ENCODE peak calls at places on chromosomes 12 and 14, in eight cellular contexts. O is CD8-positive, alpha-beta T cell; P is transverse colon; H is endothelial cell of umbilical vein; Z is left ventricle myocardium inferior; G is A549; B is IMR-90; I is aorta. N is an unnamed sample. For H3K9me3, the result is how much of the 10 kb centered on the place peaks cover.

GRCh38 chr12:12505544-12506501 is 56.8 kb downstream of the DUSP16 start:
- DNase-seq in O (no peak), P (no peak), H (peak), Z (no peak), G (no peak), B (peak), I (no peak), N (peak)

GRCh38 chr14:99181804-99182520 is 90.0 kb downstream of the BCL11B start:
- DNase-seq in O (no peak), P (no peak), H (no peak), Z (no peak), G (no peak), B (no peak), I (no peak), N (peak)

GRCh38 chr12:5708371-5708770 is 236.7 kb downstream of the ANO2 start:
- DNase-seq in O (no peak), P (peak), H (no peak), Z (no peak), G (no peak), B (no peak), I (no peak), N (no peak)

GRCh38 chr12:674272-674781 is 11.1 kb upstream of the NINJ2 start:
- DNase-seq in O (peak), P (no peak), H (peak), Z (no peak), G (no peak), B (peak), I (no peak), N (peak)

GRCh38 chr12:115394498-115395220 is 710.7 kb upstream of the TBX3 start:
- DNase-seq in O (no peak), P (no peak), H (no peak), Z (no peak), G (peak), B (peak), I (no peak), N (no peak)

GRCh38 chr12:118816296-118816695 is 165.0 kb upstream of the SRRM4 start:
- DNase-seq in O (no peak), P (no peak), H (no peak), Z (no peak), G (no peak), B (no peak), I (no peak), N (no peak)

GRCh38 chr14:105255021-105255507 is 6.7 kb downstream of the BTBD6 start:
- DNase-seq in O (no peak), P (no peak), H (no peak), Z (peak), G (no peak), B (peak), I (no peak), N (peak)

GRCh38 chr14:68681256-68681655 is 111.6 kb downstream of the ZFP36L1 start:
- DNase-seq in O (no peak), P (no peak), H (no peak), Z (no peak), G (no peak), B (no peak), I (no peak), N (no peak)

GRCh38 chr12:94585624-94586023 is 64.7 kb downstream of the TMCC3 start:
- DNase-seq in O (no peak), P (peak), H (no peak), Z (no peak), G (no peak), B (no peak), I (no peak), N (no peak)

GRCh38 chr14:38507299-38507698 is 251.4 kb upstream of the CLEC14A start:
- DNase-seq in O (no peak), P (no peak), H (no peak), Z (no peak), G (no peak), B (no peak), I (no peak), N (no peak)

GRCh38 chr14:88422919-88423318 is 37.5 kb downstream of the SPATA7 start:
- DNase-seq in O (no peak), P (no peak), H (no peak), Z (no peak), G (no peak), B (peak), I (no peak), N (peak)

GRCh38 chr12:27595231-27595642 is 71.2 kb downstream of the PPFIBP1 start:
- DNase-seq in O (no peak), P (peak), H (peak), Z (no peak), G (peak), B (peak), I (no peak), N (peak)

GRCh38 chr12:3885179-3886094 is 12.2 kb upstream of the PARP11 start:
- DNase-seq in O (no peak), P (no peak), H (peak), Z (no peak), G (peak), B (peak), I (no peak), N (peak)

GRCh38 chr14:103232831-103233319 is 101.2 kb upstream of the EIF5 start:
- DNase-seq in O (no peak), P (no peak), H (no peak), Z (no peak), G (no peak), B (no peak), I (no peak), N (peak)

GRCh38 chr14:91732859-91733477 is 1.1 kb upstream of the CATSPERB start:
- DNase-seq in O (no peak), P (no peak), H (no peak), Z (no peak), G (peak), B (no peak), I (no peak), N (no peak)

GRCh38 chr12:109291531-109292341 is 17.3 kb downstream of the FOXN4 start:
- DNase-seq in O (no peak), P (peak), H (no peak), Z (peak), G (no peak), B (no peak), I (peak), N (peak)

GRCh38 chr12:12821975-12822374 is 8.8 kb downstream of the DDX47 start:
- DNase-seq in O (no peak), P (no peak), H (no peak), Z (no peak), G (no peak), B (no peak), I (no peak), N (no peak)

GRCh38 chr12:75670175-75670574 is 158.8 kb upstream of the KRR1 start:
- DNase-seq in O (no peak), P (no peak), H (no peak), Z (no peak), G (no peak), B (no peak), I (no peak), N (no peak)

GRCh38 chr12:5864913-5865312 is 80.1 kb downstream of the ANO2 start:
- DNase-seq in O (no peak), P (no peak), H (no peak), Z (no peak), G (no peak), B (no peak), I (no peak), N (no peak)

GRCh38 chr12:31011746-31012567 is 61.7 kb upstream of the DDX11 start:
- DNase-seq in O (no peak), P (no peak), H (no peak), Z (no peak), G (no peak), B (no peak), I (no peak), N (no peak)

GRCh38 chr12:12336049-12336411 is 14.0 kb downstream of the MANSC1 start:
- DNase-seq in O (no peak), P (no peak), H (peak), Z (no peak), G (no peak), B (no peak), I (no peak), N (no peak)

GRCh38 chr12:34290191-34290995 is 268.1 kb downstream of the ALG10 start:
- DNase-seq in O (no peak), P (peak), H (no peak), Z (peak), G (no peak), B (no peak), I (peak), N (no peak)

GRCh38 chr12:34288963-34289345 is 266.7 kb downstream of the ALG10 start:
- DNase-seq in O (no peak), P (peak), H (no peak), Z (no peak), G (no peak), B (no peak), I (no peak), N (no peak)

GRCh38 chr12:34291001-34291400 is 268.7 kb downstream of the ALG10 start:
- DNase-seq in O (no peak), P (peak), H (no peak), Z (peak), G (no peak), B (no peak), I (peak), N (no peak)

GRCh38 chr12:34287986-34288962 is 266.0 kb downstream of the ALG10 start:
- DNase-seq in O (no peak), P (peak), H (no peak), Z (peak), G (no peak), B (no peak), I (peak), N (no peak)

GRCh38 chr12:34289431-34290190 is 267.3 kb downstream of the ALG10 start:
- DNase-seq in O (no peak), P (peak), H (no peak), Z (peak), G (no peak), B (no peak), I (peak), N (no peak)
- H3K9me3 ChIP-seq in O (under half), P (under half), H (under half), Z (under half), G (under half), B (half or more), I (under half), N (under half)

GRCh38 chr12:7068994-7069346 is 8.5 kb downstream of the C1S start:
- DNase-seq in O (no peak), P (no peak), H (no peak), Z (no peak), G (no peak), B (no peak), I (no peak), N (no peak)
- H3K27ac ChIP-seq in O (no peak), P (peak), H (no peak), Z (peak), G (no peak), B (peak), I (no peak), N (no peak)

GRCh38 chr14:31854508-31855075 is 222.5 kb upstream of the ARHGAP5 start:
- DNase-seq in O (no peak), P (no peak), H (no peak), Z (no peak), G (no peak), B (no peak), I (no peak), N (peak)

GRCh38 chr14:31855262-31855661 is 221.8 kb upstream of the ARHGAP5 start:
- DNase-seq in O (no peak), P (no peak), H (no peak), Z (no peak), G (no peak), B (no peak), I (no peak), N (no peak)

GRCh38 chr14:31858868-31859267 is 218.2 kb upstream of the ARHGAP5 start:
- DNase-seq in O (no peak), P (no peak), H (no peak), Z (no peak), G (peak), B (peak), I (no peak), N (no peak)
- H3K9me3 ChIP-seq in O (under half), P (under half), H (under half), Z (under half), G (under half), B (under half), I (under half), N (under half)

DNA sequence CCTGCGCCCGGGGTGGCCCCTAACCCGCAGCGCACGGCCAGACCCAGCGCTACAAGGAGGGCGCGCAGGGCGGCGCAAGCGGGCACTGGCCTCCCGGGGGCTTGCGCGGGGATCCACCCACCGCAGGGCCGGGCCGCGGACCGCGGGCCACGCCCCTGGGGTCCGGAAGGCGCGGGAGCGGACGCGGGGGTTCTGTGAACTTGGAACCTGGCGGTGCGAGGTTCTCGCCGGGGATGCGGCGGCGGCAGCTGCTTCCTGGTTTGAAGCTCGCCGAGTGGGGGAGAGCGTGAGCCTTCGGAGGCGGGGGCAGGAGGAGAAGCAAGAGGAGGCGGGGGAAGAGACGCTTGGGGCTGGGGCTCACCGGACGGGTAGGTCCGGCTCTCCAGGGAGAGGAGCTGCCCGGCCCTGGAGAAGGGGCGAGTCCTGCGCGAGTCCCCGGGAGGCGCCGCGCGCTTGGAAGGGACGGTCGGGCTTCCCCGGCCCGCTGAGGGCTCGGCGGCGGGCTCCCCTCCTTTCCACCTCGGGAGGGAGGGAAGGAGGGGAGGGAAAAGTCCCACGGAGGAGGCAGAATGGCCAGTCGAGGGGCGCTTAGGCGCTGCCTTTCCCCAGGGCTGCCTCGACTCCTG is at the start of gene PRKCH:
- DNase-seq in O (peak), P (peak), H (peak), Z (peak), G (peak), B (peak), I (peak), N (peak)
- H3K27ac ChIP-seq in O (peak), P (peak), H (peak), Z (peak), G (peak), B (no peak), I (no peak), N (no peak)

GRCh38 chr12:46260913-46261476 is 7.8 kb downstream of the SLC38A1 start:
- DNase-seq in O (no peak), P (no peak), H (no peak), Z (no peak), G (no peak), B (no peak), I (no peak), N (peak)

GRCh38 chr12:46258129-46258528 is 10.7 kb downstream of the SLC38A1 start:
- DNase-seq in O (no peak), P (no peak), H (no peak), Z (no peak), G (no peak), B (no peak), I (no peak), N (no peak)

GRCh38 chr12:46260153-46260912 is 8.5 kb downstream of the SLC38A1 start:
- DNase-seq in O (no peak), P (no peak), H (peak), Z (no peak), G (no peak), B (peak), I (no peak), N (peak)

GRCh38 chr12:46259071-46259470 is 9.8 kb downstream of the SLC38A1 start:
- DNase-seq in O (no peak), P (no peak), H (no peak), Z (no peak), G (no peak), B (no peak), I (no peak), N (no peak)

DNA sequence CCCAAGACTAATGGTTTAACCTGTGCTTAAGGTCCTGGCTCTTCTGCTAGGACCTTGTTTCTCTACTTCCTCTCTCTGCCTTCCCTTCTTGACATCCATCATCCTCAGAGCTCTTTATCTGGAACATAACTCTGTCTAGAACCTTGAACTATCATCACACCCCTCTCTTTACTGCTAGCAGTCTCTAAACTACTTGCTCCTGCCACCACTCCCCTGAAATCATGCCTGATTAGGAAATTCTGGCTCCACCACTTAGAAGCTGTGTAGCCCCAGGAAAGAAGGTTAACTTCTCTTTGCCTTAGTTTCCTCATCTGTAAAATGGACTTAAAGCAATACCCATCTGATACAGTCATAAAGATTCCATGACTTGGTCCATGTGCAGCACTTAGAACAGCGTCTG is 9.1 kb downstream of the SLC38A1 start:
- DNase-seq in O (no peak), P (no peak), H (no peak), Z (no peak), G (no peak), B (no peak), I (no peak), N (no peak)
- H3K9me3 ChIP-seq in O (under half), P (under half), H (under half), Z (under half), G (under half), B (under half), I (under half), N (under half)

GRCh38 chr14:85878874-85879273 is 348.9 kb downstream of the FLRT2 start:
- DNase-seq in O (no peak), P (no peak), H (no peak), Z (no peak), G (no peak), B (no peak), I (no peak), N (no peak)
- H3K27ac ChIP-seq in O (no peak), P (no peak), H (no peak), Z (no peak), G (no peak), B (no peak), I (no peak), N (no peak)

DNA sequence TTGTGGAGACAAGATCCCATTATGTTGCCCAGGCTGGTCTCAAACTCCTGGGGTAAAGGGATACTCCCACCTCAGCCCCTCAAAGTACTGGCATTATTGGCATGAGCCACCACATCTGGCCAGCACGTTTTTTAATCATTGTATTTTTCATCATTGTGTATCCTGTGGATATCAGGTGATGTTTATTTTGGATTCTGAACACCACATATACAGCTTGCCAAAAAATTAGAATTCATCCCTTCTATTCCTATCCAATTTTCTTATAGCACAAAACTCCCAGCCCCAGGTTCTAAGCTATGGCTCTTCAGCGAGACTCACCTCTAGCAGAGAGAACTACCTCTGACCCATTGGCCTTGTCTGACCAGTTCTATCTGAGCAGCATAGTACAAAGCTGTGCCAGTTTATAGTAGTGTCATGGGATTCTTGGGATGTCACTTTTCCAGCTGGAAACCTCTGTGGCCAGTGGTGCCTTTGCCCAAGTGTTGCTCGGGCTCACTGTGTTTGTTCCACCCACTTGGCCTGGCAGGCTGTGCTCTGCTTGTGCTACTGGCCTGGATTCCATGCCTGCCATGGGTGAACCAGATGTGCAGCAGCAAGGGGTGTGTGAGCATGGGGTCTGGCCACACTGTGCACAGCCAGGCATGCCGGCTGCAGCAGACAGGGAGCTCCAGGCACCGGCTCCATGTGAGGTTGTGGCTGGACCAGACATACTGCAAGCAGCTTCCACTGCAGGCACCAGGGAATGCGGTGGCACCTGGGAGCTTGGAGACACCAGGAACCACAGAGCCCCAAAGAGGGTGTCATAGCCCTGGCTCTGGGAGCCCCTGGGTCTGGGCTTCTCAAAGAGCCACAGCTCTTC is 37.2 kb downstream of the TIMELESS start:
- DNase-seq in O (no peak), P (no peak), H (peak), Z (no peak), G (no peak), B (no peak), I (no peak), N (no peak)
- H3K9me3 ChIP-seq in O (under half), P (under half), H (under half), Z (under half), G (under half), B (under half), I (under half), N (under half)

DNA sequence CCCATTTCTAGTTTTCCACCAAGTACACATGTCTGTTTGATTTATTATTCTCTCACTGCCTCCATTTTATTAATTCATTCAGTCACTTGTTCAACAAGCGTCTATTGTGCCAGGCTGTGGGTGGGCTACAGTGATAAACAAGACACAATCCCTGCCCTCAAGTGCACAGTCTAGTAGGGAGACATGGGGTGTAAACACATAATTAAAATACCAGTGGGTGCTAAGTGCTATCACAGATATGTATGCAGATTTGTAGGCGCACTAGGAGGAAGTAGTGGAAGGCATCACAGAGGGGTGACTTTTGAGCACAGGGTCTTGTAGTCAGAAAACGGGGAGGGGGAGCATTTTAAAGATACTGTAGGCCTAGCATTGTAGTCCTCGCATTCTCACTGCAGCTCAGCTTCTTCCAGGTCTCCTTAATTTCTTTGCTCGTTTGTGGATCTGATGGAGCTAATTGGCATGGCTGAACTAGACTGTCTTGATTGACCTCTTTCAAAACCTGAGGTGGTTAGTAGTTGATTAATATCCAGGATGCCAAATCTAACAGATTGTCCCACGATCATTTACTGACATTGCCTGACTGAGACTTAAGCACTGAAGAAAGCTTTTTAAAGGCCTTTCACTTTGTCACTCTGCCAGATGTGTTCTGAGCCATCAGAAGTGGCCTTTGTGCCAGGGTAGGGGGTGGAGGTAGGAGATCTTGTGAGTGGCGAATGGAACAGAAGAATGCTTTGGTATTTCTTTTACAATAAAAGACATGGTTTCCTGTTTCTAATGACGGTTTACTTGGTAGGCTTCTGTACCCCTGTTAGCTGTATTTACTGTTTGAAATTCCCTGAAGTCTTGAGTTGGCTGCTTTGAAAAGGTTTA is 116.9 kb downstream of the DIP2B start:
- DNase-seq in O (no peak), P (peak), H (no peak), Z (no peak), G (no peak), B (no peak), I (no peak), N (no peak)
- H3K27ac ChIP-seq in O (no peak), P (peak), H (no peak), Z (peak), G (peak), B (peak), I (no peak), N (peak)

N was measured in osteoblast.